ENCODE peak calls at places on chromosome 3, in eight cellular contexts. One of them, this sample, is unnamed.
A peak's percentile ranks its signal among the peaks of the same experiment; 100 is the strongest.

GRCh38 chr3:19898725-19899124 is 35.3 kb downstream of the EFHB start:
- DNase-seq in aorta: no peak
- DNase-seq in neural progenitor cell: no peak
- DNase-seq in OCI-LY7: no peak
- DNase-seq in iPS DF 6.9: no peak
- DNase-seq in IMR-90: peak; percentile 8
- DNase-seq in GM23248: no peak
- DNase-seq in SJSA1: no peak
- DNase-seq in this sample: no peak

GRCh38 chr3:52121459-52121795 is 32.8 kb downstream of the POC1A start:
- DNase-seq in aorta: peak; percentile 80
- DNase-seq in neural progenitor cell: no peak
- DNase-seq in OCI-LY7: peak; percentile 19
- DNase-seq in iPS DF 6.9: no peak
- DNase-seq in IMR-90: no peak
- DNase-seq in GM23248: no peak
- DNase-seq in SJSA1: no peak
- DNase-seq in this sample: no peak

GRCh38 chr3:70374179-70374578 is 61.7 kb upstream of the MDFIC2 start:
- DNase-seq in aorta: no peak
- DNase-seq in neural progenitor cell: no peak
- DNase-seq in OCI-LY7: no peak
- DNase-seq in iPS DF 6.9: no peak
- DNase-seq in IMR-90: no peak
- DNase-seq in GM23248: no peak
- DNase-seq in SJSA1: no peak
- DNase-seq in this sample: no peak

GRCh38 chr3:138043266-138044029 is 33.5 kb downstream of the CLDN18 start:
- DNase-seq in aorta: no peak
- DNase-seq in neural progenitor cell: no peak
- DNase-seq in OCI-LY7: no peak
- DNase-seq in iPS DF 6.9: no peak
- DNase-seq in IMR-90: peak; percentile 93
- DNase-seq in GM23248: peak; percentile 92
- DNase-seq in SJSA1: no peak
- DNase-seq in this sample: no peak

GRCh38 chr3:126261037-126261436 is 80.7 kb upstream of the ALDH1L1 start:
- DNase-seq in aorta: peak; percentile 78
- DNase-seq in neural progenitor cell: peak; percentile 48
- DNase-seq in OCI-LY7: peak; percentile 87
- DNase-seq in iPS DF 6.9: no peak
- DNase-seq in IMR-90: peak; percentile 61
- DNase-seq in GM23248: peak; percentile 62
- DNase-seq in SJSA1: peak; percentile 64
- DNase-seq in this sample: peak; percentile 73

GRCh38 chr3:45964139-45964538 is 20.9 kb downstream of the CXCR6 start:
- DNase-seq in aorta: no peak
- DNase-seq in neural progenitor cell: no peak
- DNase-seq in OCI-LY7: no peak
- DNase-seq in iPS DF 6.9: no peak
- DNase-seq in IMR-90: no peak
- DNase-seq in GM23248: no peak
- DNase-seq in SJSA1: no peak
- DNase-seq in this sample: no peak

GRCh38 chr3:13202744-13203397 is 129.6 kb upstream of the IQSEC1 start:
- DNase-seq in aorta: no peak
- DNase-seq in neural progenitor cell: no peak
- DNase-seq in OCI-LY7: no peak
- DNase-seq in iPS DF 6.9: no peak
- DNase-seq in IMR-90: no peak
- DNase-seq in GM23248: no peak
- DNase-seq in SJSA1: no peak
- DNase-seq in this sample: no peak

GRCh38 chr3:87167634-87168456 is 59.3 kb upstream of the CHMP2B start:
- DNase-seq in aorta: no peak
- DNase-seq in neural progenitor cell: peak; percentile 60
- DNase-seq in OCI-LY7: peak; percentile 46
- DNase-seq in iPS DF 6.9: peak; percentile 20
- DNase-seq in IMR-90: peak; percentile 20
- DNase-seq in GM23248: peak; percentile 70
- DNase-seq in SJSA1: no peak
- DNase-seq in this sample: no peak

GRCh38 chr3:185332026-185332735 is 30.8 kb upstream of the MAP3K13 start:
- DNase-seq in aorta: no peak
- DNase-seq in neural progenitor cell: no peak
- DNase-seq in OCI-LY7: no peak
- DNase-seq in iPS DF 6.9: no peak
- DNase-seq in IMR-90: peak; percentile 82
- DNase-seq in GM23248: peak; percentile 60
- DNase-seq in SJSA1: no peak
- DNase-seq in this sample: no peak

GRCh38 chr3:179133575-179133974 is 14.6 kb upstream of the PIK3CA start:
- DNase-seq in aorta: no peak
- DNase-seq in neural progenitor cell: no peak
- DNase-seq in OCI-LY7: no peak
- DNase-seq in iPS DF 6.9: no peak
- DNase-seq in IMR-90: no peak
- DNase-seq in GM23248: no peak
- DNase-seq in SJSA1: no peak
- DNase-seq in this sample: no peak

GRCh38 chr3:74537164-74537563 is 77.3 kb downstream of the CNTN3 start:
- DNase-seq in aorta: peak; percentile 76
- DNase-seq in neural progenitor cell: no peak
- DNase-seq in OCI-LY7: no peak
- DNase-seq in iPS DF 6.9: no peak
- DNase-seq in IMR-90: peak; percentile 80
- DNase-seq in GM23248: peak; percentile 85
- DNase-seq in SJSA1: no peak
- DNase-seq in this sample: no peak

GRCh38 chr3:16407365-16407764 is 106.1 kb downstream of the RFTN1 start:
- DNase-seq in aorta: no peak
- DNase-seq in neural progenitor cell: no peak
- DNase-seq in OCI-LY7: no peak
- DNase-seq in iPS DF 6.9: no peak
- DNase-seq in IMR-90: no peak
- DNase-seq in GM23248: no peak
- DNase-seq in SJSA1: no peak
- DNase-seq in this sample: no peak

GRCh38 chr3:120648290-120648689 is 33.7 kb downstream of the HGD start:
- DNase-seq in aorta: no peak
- DNase-seq in neural progenitor cell: no peak
- DNase-seq in OCI-LY7: no peak
- DNase-seq in iPS DF 6.9: no peak
- DNase-seq in IMR-90: peak; percentile 51
- DNase-seq in GM23248: peak; percentile 35
- DNase-seq in SJSA1: no peak
- DNase-seq in this sample: no peak

GRCh38 chr3:136196064-136196400 is at the start of gene MSL2:
- DNase-seq in aorta: no peak
- DNase-seq in neural progenitor cell: no peak
- DNase-seq in OCI-LY7: no peak
- DNase-seq in iPS DF 6.9: no peak
- DNase-seq in IMR-90: no peak
- DNase-seq in GM23248: no peak
- DNase-seq in SJSA1: peak; percentile 82
- DNase-seq in this sample: no peak

GRCh38 chr3:189593581-189593980 is 37.6 kb upstream of the TP63 start:
- DNase-seq in aorta: no peak
- DNase-seq in neural progenitor cell: no peak
- DNase-seq in OCI-LY7: no peak
- DNase-seq in iPS DF 6.9: no peak
- DNase-seq in IMR-90: no peak
- DNase-seq in GM23248: peak; percentile 15
- DNase-seq in SJSA1: no peak
- DNase-seq in this sample: no peak

GRCh38 chr3:43707998-43708397 is 17.3 kb downstream of the ABHD5 start:
- DNase-seq in aorta: no peak
- DNase-seq in neural progenitor cell: no peak
- DNase-seq in OCI-LY7: no peak
- DNase-seq in iPS DF 6.9: no peak
- DNase-seq in IMR-90: peak; percentile 96
- DNase-seq in GM23248: peak; percentile 93
- DNase-seq in SJSA1: no peak
- DNase-seq in this sample: no peak

GRCh38 chr3:197749315-197749600 is 425 bp upstream of the FYTTD1 start:
- DNase-seq in aorta: no peak
- DNase-seq in neural progenitor cell: peak; percentile 79
- DNase-seq in OCI-LY7: peak; percentile 83
- DNase-seq in iPS DF 6.9: no peak
- DNase-seq in IMR-90: peak; percentile 76
- DNase-seq in GM23248: peak; percentile 81
- DNase-seq in SJSA1: peak; percentile 53
- DNase-seq in this sample: no peak

GRCh38 chr3:63979093-63979492 is 44.2 kb downstream of the PSMD6 start:
- DNase-seq in aorta: no peak
- DNase-seq in neural progenitor cell: no peak
- DNase-seq in OCI-LY7: no peak
- DNase-seq in iPS DF 6.9: no peak
- DNase-seq in IMR-90: no peak
- DNase-seq in GM23248: no peak
- DNase-seq in SJSA1: no peak
- DNase-seq in this sample: no peak

GRCh38 chr3:53375019-53375418 is 27.7 kb upstream of the DCP1A start:
- DNase-seq in aorta: peak; percentile 70
- DNase-seq in neural progenitor cell: peak; percentile 85
- DNase-seq in OCI-LY7: peak; percentile 61
- DNase-seq in iPS DF 6.9: peak; percentile 82
- DNase-seq in IMR-90: peak; percentile 41
- DNase-seq in GM23248: peak; percentile 58
- DNase-seq in SJSA1: peak; percentile 49
- DNase-seq in this sample: peak; percentile 88

GRCh38 chr3:195925746-195926145 is 17.4 kb upstream of the TNK2 start:
- DNase-seq in aorta: no peak
- DNase-seq in neural progenitor cell: no peak
- DNase-seq in OCI-LY7: no peak
- DNase-seq in iPS DF 6.9: no peak
- DNase-seq in IMR-90: no peak
- DNase-seq in GM23248: no peak
- DNase-seq in SJSA1: no peak
- DNase-seq in this sample: no peak

GRCh38 chr3:165837058-165837525 is at the start of gene BCHE:
- DNase-seq in aorta: no peak
- DNase-seq in neural progenitor cell: peak; percentile 50
- DNase-seq in OCI-LY7: no peak
- DNase-seq in iPS DF 6.9: peak; percentile 16
- DNase-seq in IMR-90: peak; percentile 30
- DNase-seq in GM23248: no peak
- DNase-seq in SJSA1: no peak
- DNase-seq in this sample: no peak

GRCh38 chr3:48561045-48561736 is 2.4 kb downstream of the UCN2 start:
- DNase-seq in aorta: peak; percentile 86
- DNase-seq in neural progenitor cell: peak; percentile 89
- DNase-seq in OCI-LY7: peak; percentile 40
- DNase-seq in iPS DF 6.9: peak; percentile 18
- DNase-seq in IMR-90: peak; percentile 64
- DNase-seq in GM23248: peak; percentile 81
- DNase-seq in SJSA1: peak; percentile 89
- DNase-seq in this sample: peak; percentile 83

GRCh38 chr3:60696559-60697125 is 554.6 kb downstream of the FHIT start:
- DNase-seq in aorta: no peak
- DNase-seq in neural progenitor cell: no peak
- DNase-seq in OCI-LY7: no peak
- DNase-seq in iPS DF 6.9: no peak
- DNase-seq in IMR-90: no peak
- DNase-seq in GM23248: no peak
- DNase-seq in SJSA1: no peak
- DNase-seq in this sample: no peak

GRCh38 chr3:123129532-123129931 is 62.7 kb downstream of the PDIA5 start:
- DNase-seq in aorta: no peak
- DNase-seq in neural progenitor cell: no peak
- DNase-seq in OCI-LY7: no peak
- DNase-seq in iPS DF 6.9: no peak
- DNase-seq in IMR-90: no peak
- DNase-seq in GM23248: no peak
- DNase-seq in SJSA1: no peak
- DNase-seq in this sample: no peak
- H3K27ac ChIP-seq in aorta: no peak overlapping the region
- H3K27ac ChIP-seq in neural progenitor cell: no peak overlapping the region
- H3K27ac ChIP-seq in OCI-LY7: no peak overlapping the region
- H3K27ac ChIP-seq in iPS DF 6.9: no peak overlapping the region
- H3K27ac ChIP-seq in IMR-90: no peak overlapping the region
- H3K27ac ChIP-seq in GM23248: no peak overlapping the region
- H3K27ac ChIP-seq in SJSA1: no peak overlapping the region
- H3K27ac ChIP-seq in this sample: no peak overlapping the region

DNA sequence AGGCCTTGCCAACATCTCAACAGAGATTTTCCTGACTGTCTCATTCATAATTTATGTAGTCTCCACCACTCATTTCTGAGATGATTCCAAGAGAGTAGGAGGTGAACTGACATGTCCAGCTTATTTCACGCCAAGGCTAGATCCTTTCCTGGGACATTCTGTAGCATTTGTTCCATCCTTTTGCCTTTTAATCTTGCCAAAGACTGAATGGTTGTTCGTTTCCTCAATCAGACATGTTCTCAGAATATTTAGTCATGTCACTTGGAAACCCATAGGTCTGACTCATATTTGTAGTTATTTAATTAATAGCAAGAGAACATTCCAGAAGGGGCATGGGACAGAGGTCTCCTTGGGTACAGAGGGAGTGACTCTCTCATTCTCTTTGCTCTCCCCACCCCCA is 80.9 kb downstream of the DHX36 start:
- DNase-seq in aorta: no peak
- DNase-seq in neural progenitor cell: no peak
- DNase-seq in OCI-LY7: no peak
- DNase-seq in iPS DF 6.9: no peak
- DNase-seq in IMR-90: peak; percentile 15
- DNase-seq in GM23248: peak; percentile 65
- DNase-seq in SJSA1: no peak
- DNase-seq in this sample: no peak
- H3K27ac ChIP-seq in aorta: peak overlapping the region; percentile 32
- H3K27ac ChIP-seq in neural progenitor cell: no peak overlapping the region
- H3K27ac ChIP-seq in OCI-LY7: no peak overlapping the region
- H3K27ac ChIP-seq in iPS DF 6.9: no peak overlapping the region
- H3K27ac ChIP-seq in IMR-90: no peak overlapping the region
- H3K27ac ChIP-seq in GM23248: peak overlapping the region; percentile 46
- H3K27ac ChIP-seq in SJSA1: peak overlapping the region; percentile 18
- H3K27ac ChIP-seq in this sample: peak overlapping the region; percentile 4

DNA sequence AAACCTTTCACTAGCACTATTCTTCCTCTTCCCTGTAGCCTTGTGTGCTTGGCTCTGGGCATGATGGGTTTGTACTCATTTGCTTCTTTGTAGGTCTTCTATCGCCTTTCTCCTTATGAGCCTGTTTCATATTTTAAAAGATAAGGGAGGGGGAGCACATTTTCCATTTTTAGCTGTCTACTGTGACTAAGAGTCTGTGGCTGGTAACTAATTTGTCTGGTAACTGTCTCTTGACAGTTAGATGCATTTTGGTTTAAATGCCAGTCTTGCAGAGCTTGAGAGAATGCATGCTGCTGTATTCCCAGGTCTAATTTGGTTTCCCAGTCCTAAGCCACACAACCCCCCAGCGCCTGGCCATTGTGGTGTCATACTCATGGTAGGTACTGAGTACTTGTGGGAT is 13.6 kb upstream of the GPR171 start:
- DNase-seq in aorta: no peak
- DNase-seq in neural progenitor cell: no peak
- DNase-seq in OCI-LY7: no peak
- DNase-seq in iPS DF 6.9: no peak
- DNase-seq in IMR-90: peak; percentile 37
- DNase-seq in GM23248: peak; percentile 52
- DNase-seq in SJSA1: no peak
- DNase-seq in this sample: no peak
- H3K27ac ChIP-seq in aorta: no peak overlapping the region
- H3K27ac ChIP-seq in neural progenitor cell: no peak overlapping the region
- H3K27ac ChIP-seq in OCI-LY7: no peak overlapping the region
- H3K27ac ChIP-seq in iPS DF 6.9: no peak overlapping the region
- H3K27ac ChIP-seq in IMR-90: no peak overlapping the region
- H3K27ac ChIP-seq in GM23248: no peak overlapping the region
- H3K27ac ChIP-seq in SJSA1: no peak overlapping the region
- H3K27ac ChIP-seq in this sample: no peak overlapping the region

GRCh38 chr3:42662037-42662812 is 8.7 kb downstream of the ZBTB47 start:
- DNase-seq in aorta: no peak
- DNase-seq in neural progenitor cell: no peak
- DNase-seq in OCI-LY7: no peak
- DNase-seq in iPS DF 6.9: no peak
- DNase-seq in IMR-90: no peak
- DNase-seq in GM23248: no peak
- DNase-seq in SJSA1: no peak
- DNase-seq in this sample: no peak
- H3K27ac ChIP-seq in aorta: no peak overlapping the region
- H3K27ac ChIP-seq in neural progenitor cell: no peak overlapping the region
- H3K27ac ChIP-seq in OCI-LY7: no peak overlapping the region
- H3K27ac ChIP-seq in iPS DF 6.9: no peak overlapping the region
- H3K27ac ChIP-seq in IMR-90: no peak overlapping the region
- H3K27ac ChIP-seq in GM23248: no peak overlapping the region
- H3K27ac ChIP-seq in SJSA1: no peak overlapping the region
- H3K27ac ChIP-seq in this sample: no peak overlapping the region